ENCODE peak calls at places on chromosomes 3 and 15, in seven cellular contexts. One of them, this sample, is unnamed.

GRCh38 chr3:107794664-107795443 is 272.1 kb downstream of the BBX start:
- DNase-seq in esophagus squamous epithelium: no peak
- DNase-seq in GM12865: no peak
- DNase-seq in mesenteric fat pad: no peak
- DNase-seq in NCI-H460: no peak
- DNase-seq in heart right ventricle: no peak
- DNase-seq in T-helper 17 cell: no peak
- DNase-seq in this sample: no peak

GRCh38 chr3:13528217-13528801 is 20.6 kb upstream of the FBLN2 start:
- DNase-seq in esophagus squamous epithelium: no peak
- DNase-seq in GM12865: no peak
- DNase-seq in mesenteric fat pad: no peak
- DNase-seq in NCI-H460: no peak
- DNase-seq in heart right ventricle: no peak
- DNase-seq in T-helper 17 cell: no peak
- DNase-seq in this sample: no peak

GRCh38 chr3:56800373-56801150 is 1.2 kb downstream of the ARHGEF3 start:
- DNase-seq in esophagus squamous epithelium: no peak
- DNase-seq in GM12865: peak; percentile 69
- DNase-seq in mesenteric fat pad: no peak
- DNase-seq in NCI-H460: no peak
- DNase-seq in heart right ventricle: no peak
- DNase-seq in T-helper 17 cell: peak; percentile 43
- DNase-seq in this sample: no peak

GRCh38 chr3:42690766-42691680 is 5.7 kb downstream of the KLHL40 start:
- DNase-seq in esophagus squamous epithelium: no peak
- DNase-seq in GM12865: no peak
- DNase-seq in mesenteric fat pad: peak; percentile 78
- DNase-seq in NCI-H460: no peak
- DNase-seq in heart right ventricle: no peak
- DNase-seq in T-helper 17 cell: no peak
- DNase-seq in this sample: no peak

GRCh38 chr15:101045835-101046691 is 126.9 kb downstream of the LRRK1 start:
- DNase-seq in esophagus squamous epithelium: no peak
- DNase-seq in GM12865: no peak
- DNase-seq in mesenteric fat pad: peak; percentile 83
- DNase-seq in NCI-H460: no peak
- DNase-seq in heart right ventricle: peak; percentile 3
- DNase-seq in T-helper 17 cell: no peak
- DNase-seq in this sample: no peak

GRCh38 chr15:74369084-74369745 is 1.8 kb upstream of the CYP11A1 start:
- DNase-seq in esophagus squamous epithelium: no peak
- DNase-seq in GM12865: no peak
- DNase-seq in mesenteric fat pad: peak; percentile 39
- DNase-seq in NCI-H460: no peak
- DNase-seq in heart right ventricle: no peak
- DNase-seq in T-helper 17 cell: no peak
- DNase-seq in this sample: peak; percentile 38

GRCh38 chr3:139111392-139112229 is 66.9 kb upstream of the PRR23C start:
- DNase-seq in esophagus squamous epithelium: no peak
- DNase-seq in GM12865: peak; percentile 62
- DNase-seq in mesenteric fat pad: peak; percentile 88
- DNase-seq in NCI-H460: peak; percentile 35
- DNase-seq in heart right ventricle: peak; percentile 53
- DNase-seq in T-helper 17 cell: peak; percentile 24
- DNase-seq in this sample: peak; percentile 61

GRCh38 chr3:156497326-156497725 is 57.6 kb downstream of the SSR3 start:
- DNase-seq in esophagus squamous epithelium: no peak
- DNase-seq in GM12865: no peak
- DNase-seq in mesenteric fat pad: no peak
- DNase-seq in NCI-H460: no peak
- DNase-seq in heart right ventricle: no peak
- DNase-seq in T-helper 17 cell: no peak
- DNase-seq in this sample: no peak

GRCh38 chr3:52286777-52287110 is 884 bp upstream of the GLYCTK start:
- DNase-seq in esophagus squamous epithelium: no peak
- DNase-seq in GM12865: no peak
- DNase-seq in mesenteric fat pad: peak; percentile 59
- DNase-seq in NCI-H460: no peak
- DNase-seq in heart right ventricle: no peak
- DNase-seq in T-helper 17 cell: no peak
- DNase-seq in this sample: no peak

GRCh38 chr3:177642482-177643163 is 445.3 kb upstream of the TBL1XR1 start:
- DNase-seq in esophagus squamous epithelium: no peak
- DNase-seq in GM12865: no peak
- DNase-seq in mesenteric fat pad: no peak
- DNase-seq in NCI-H460: no peak
- DNase-seq in heart right ventricle: no peak
- DNase-seq in T-helper 17 cell: no peak
- DNase-seq in this sample: no peak

GRCh38 chr15:33753012-33753411 is 215.3 kb upstream of the CHRM5 start:
- DNase-seq in esophagus squamous epithelium: no peak
- DNase-seq in GM12865: no peak
- DNase-seq in mesenteric fat pad: no peak
- DNase-seq in NCI-H460: no peak
- DNase-seq in heart right ventricle: no peak
- DNase-seq in T-helper 17 cell: no peak
- DNase-seq in this sample: no peak